ENCODE peak calls at places on chromosomes 16 and 17, in six cellular contexts. One of them, this sample, is unnamed.

GRCh38 chr17:61928101-61928436 is 287 bp upstream of the INTS2 start:
- DNase-seq in COR-L47: no peak
- DNase-seq in astrocyte of the hippocampus: no peak
- DNase-seq in stomach: no peak
- DNase-seq in AG08396: no peak
- DNase-seq in NCI-H2029: no peak
- DNase-seq in this sample: no peak

GRCh38 chr17:69637399-69638165 is 223.1 kb downstream of the MAP2K6 start:
- DNase-seq in AG08396: peak; percentile 61
- DNase-seq in NCI-H2029: no peak
- DNase-seq in COR-L47: no peak
- DNase-seq in astrocyte of the hippocampus: peak; percentile 65
- DNase-seq in stomach: no peak
- DNase-seq in this sample: no peak

GRCh38 chr17:68033636-68034451 is 1.7 kb upstream of the KPNA2 start:
- DNase-seq in stomach: no peak
- DNase-seq in astrocyte of the hippocampus: peak; percentile 88
- DNase-seq in AG08396: peak; percentile 55
- DNase-seq in NCI-H2029: no peak
- DNase-seq in COR-L47: peak; percentile 10
- DNase-seq in this sample: no peak

GRCh38 chr16:3071655-3072054 is 6.2 kb downstream of the IL32 start:
- DNase-seq in AG08396: no peak
- DNase-seq in stomach: no peak
- DNase-seq in NCI-H2029: no peak
- DNase-seq in astrocyte of the hippocampus: no peak
- DNase-seq in COR-L47: no peak
- DNase-seq in this sample: no peak

GRCh38 chr17:67360880-67361279 is 5.5 kb downstream of the PSMD12 start:
- DNase-seq in stomach: no peak
- DNase-seq in NCI-H2029: no peak
- DNase-seq in AG08396: no peak
- DNase-seq in astrocyte of the hippocampus: peak; percentile 22
- DNase-seq in COR-L47: no peak
- DNase-seq in this sample: no peak

GRCh38 chr16:22322741-22323140 is 25.5 kb downstream of the POLR3E start:
- DNase-seq in astrocyte of the hippocampus: no peak
- DNase-seq in COR-L47: no peak
- DNase-seq in AG08396: no peak
- DNase-seq in stomach: no peak
- DNase-seq in NCI-H2029: no peak
- DNase-seq in this sample: no peak

GRCh38 chr16:86991679-86992078 is 325.5 kb downstream of the C16orf95 start:
- DNase-seq in COR-L47: no peak
- DNase-seq in NCI-H2029: no peak
- DNase-seq in AG08396: peak; percentile 66
- DNase-seq in stomach: no peak
- DNase-seq in astrocyte of the hippocampus: peak; percentile 42
- DNase-seq in this sample: no peak

GRCh38 chr16:73058221-73058615 is 10.3 kb upstream of the ZFHX3 start:
- DNase-seq in stomach: peak; percentile 62
- DNase-seq in astrocyte of the hippocampus: peak; percentile 71
- DNase-seq in COR-L47: no peak
- DNase-seq in AG08396: peak; percentile 65
- DNase-seq in NCI-H2029: no peak
- DNase-seq in this sample: peak; percentile 32

GRCh38 chr16:50457979-50458461 is 89.2 kb upstream of the BRD7 start:
- DNase-seq in COR-L47: no peak
- DNase-seq in AG08396: no peak
- DNase-seq in stomach: no peak
- DNase-seq in NCI-H2029: no peak
- DNase-seq in astrocyte of the hippocampus: peak; percentile 35
- DNase-seq in this sample: no peak

GRCh38 chr16:88747588-88748301 is 37.3 kb downstream of the PIEZO1 start:
- DNase-seq in NCI-H2029: peak; percentile 64
- DNase-seq in AG08396: no peak
- DNase-seq in astrocyte of the hippocampus: no peak
- DNase-seq in COR-L47: no peak
- DNase-seq in stomach: peak; percentile 36
- DNase-seq in this sample: no peak

GRCh38 chr17:30969989-30970680 is 704 bp upstream of the RNF135 start:
- DNase-seq in COR-L47: no peak
- DNase-seq in NCI-H2029: no peak
- DNase-seq in stomach: peak; percentile 26
- DNase-seq in AG08396: peak; percentile 41
- DNase-seq in astrocyte of the hippocampus: peak; percentile 60
- DNase-seq in this sample: no peak

GRCh38 chr16:3754304-3754703 is 37.0 kb upstream of the TRAP1 start:
- DNase-seq in stomach: no peak
- DNase-seq in COR-L47: no peak
- DNase-seq in NCI-H2029: no peak
- DNase-seq in AG08396: peak; percentile 42
- DNase-seq in astrocyte of the hippocampus: peak; percentile 25
- DNase-seq in this sample: no peak

GRCh38 chr17:41666336-41666680 is 22.4 kb upstream of the EIF1 start:
- DNase-seq in NCI-H2029: peak; percentile 42
- DNase-seq in stomach: no peak
- DNase-seq in COR-L47: peak; percentile 86
- DNase-seq in astrocyte of the hippocampus: peak; percentile 51
- DNase-seq in AG08396: no peak
- DNase-seq in this sample: peak; percentile 80

GRCh38 chr17:44543213-44543904 is 13.9 kb upstream of the FZD2 start:
- DNase-seq in stomach: no peak
- DNase-seq in NCI-H2029: no peak
- DNase-seq in AG08396: peak; percentile 84
- DNase-seq in COR-L47: no peak
- DNase-seq in astrocyte of the hippocampus: peak; percentile 95
- DNase-seq in this sample: no peak

GRCh38 chr17:62859146-62859545 is 51.0 kb upstream of the MARCHF10 start:
- DNase-seq in stomach: no peak
- DNase-seq in astrocyte of the hippocampus: no peak
- DNase-seq in NCI-H2029: no peak
- DNase-seq in COR-L47: no peak
- DNase-seq in AG08396: no peak
- DNase-seq in this sample: no peak

GRCh38 chr17:79888811-79889634 is 49.8 kb upstream of the CBX4 start:
- DNase-seq in COR-L47: no peak
- DNase-seq in AG08396: no peak
- DNase-seq in astrocyte of the hippocampus: peak; percentile 13
- DNase-seq in stomach: no peak
- DNase-seq in NCI-H2029: no peak
- DNase-seq in this sample: no peak

GRCh38 chr17:39156491-39156890 is 5.1 kb upstream of the PLXDC1 start:
- DNase-seq in stomach: no peak
- DNase-seq in astrocyte of the hippocampus: no peak
- DNase-seq in AG08396: no peak
- DNase-seq in COR-L47: no peak
- DNase-seq in NCI-H2029: no peak
- DNase-seq in this sample: no peak

GRCh38 chr17:28173801-28174200 is 131.3 kb downstream of the NLK start:
- DNase-seq in AG08396: no peak
- DNase-seq in COR-L47: no peak
- DNase-seq in astrocyte of the hippocampus: no peak
- DNase-seq in NCI-H2029: no peak
- DNase-seq in stomach: no peak
- DNase-seq in this sample: no peak

GRCh38 chr17:17345294-17345597 is 42.1 kb downstream of the NT5M start:
- DNase-seq in stomach: peak; percentile 8
- DNase-seq in astrocyte of the hippocampus: no peak
- DNase-seq in NCI-H2029: no peak
- DNase-seq in AG08396: no peak
- DNase-seq in COR-L47: no peak
- DNase-seq in this sample: no peak

GRCh38 chr17:80786470-80786869 is 205.2 kb upstream of the CHMP6 start:
- DNase-seq in astrocyte of the hippocampus: no peak
- DNase-seq in stomach: no peak
- DNase-seq in NCI-H2029: peak; percentile 58
- DNase-seq in AG08396: no peak
- DNase-seq in COR-L47: no peak
- DNase-seq in this sample: no peak

GRCh38 chr17:230371-230770 is 48.9 kb upstream of the DOC2B start:
- DNase-seq in NCI-H2029: no peak
- DNase-seq in stomach: no peak
- DNase-seq in COR-L47: no peak
- DNase-seq in astrocyte of the hippocampus: no peak
- DNase-seq in AG08396: no peak
- DNase-seq in this sample: no peak

GRCh38 chr17:60154616-60155426 is 5.0 kb downstream of the CA4 start:
- DNase-seq in astrocyte of the hippocampus: peak; percentile 92
- DNase-seq in AG08396: peak; percentile 66
- DNase-seq in stomach: peak; percentile 73
- DNase-seq in NCI-H2029: peak; percentile 38
- DNase-seq in COR-L47: no peak
- DNase-seq in this sample: no peak

GRCh38 chr16:70646260-70647241 is at the start of gene IL34:
- DNase-seq in COR-L47: peak; percentile 18
- DNase-seq in astrocyte of the hippocampus: peak; percentile 41
- DNase-seq in NCI-H2029: no peak
- DNase-seq in AG08396: no peak
- DNase-seq in stomach: no peak
- DNase-seq in this sample: peak; percentile 18

GRCh38 chr17:81713004-81713555 is 996 bp downstream of the SLC25A10 start:
- DNase-seq in AG08396: no peak
- DNase-seq in astrocyte of the hippocampus: peak; percentile 40
- DNase-seq in COR-L47: no peak
- DNase-seq in NCI-H2029: no peak
- DNase-seq in stomach: no peak
- DNase-seq in this sample: no peak

GRCh38 chr17:16250635-16251034 is 33.6 kb downstream of the PIGL start:
- DNase-seq in AG08396: peak; percentile 15
- DNase-seq in COR-L47: no peak
- DNase-seq in astrocyte of the hippocampus: no peak
- DNase-seq in NCI-H2029: no peak
- DNase-seq in stomach: no peak
- DNase-seq in this sample: no peak

GRCh38 chr17:32805029-32805976 is 71.6 kb downstream of the MYO1D start:
- DNase-seq in astrocyte of the hippocampus: no peak
- DNase-seq in COR-L47: no peak
- DNase-seq in stomach: no peak
- DNase-seq in AG08396: no peak
- DNase-seq in NCI-H2029: no peak
- DNase-seq in this sample: no peak

GRCh38 chr16:47033176-47033575 is 59.7 kb upstream of the DNAJA2 start:
- DNase-seq in NCI-H2029: no peak
- DNase-seq in COR-L47: no peak
- DNase-seq in astrocyte of the hippocampus: no peak
- DNase-seq in stomach: no peak
- DNase-seq in AG08396: no peak
- DNase-seq in this sample: no peak

GRCh38 chr17:50550661-50551432 is 3.9 kb downstream of the SPATA20 start:
- DNase-seq in stomach: peak; percentile 86
- DNase-seq in NCI-H2029: peak; percentile 14
- DNase-seq in AG08396: peak; percentile 90
- DNase-seq in astrocyte of the hippocampus: peak; percentile 94
- DNase-seq in COR-L47: peak; percentile 57
- DNase-seq in this sample: no peak

GRCh38 chr16:59046335-59046734 is 312.2 kb upstream of the GOT2 start:
- DNase-seq in AG08396: no peak
- DNase-seq in COR-L47: no peak
- DNase-seq in NCI-H2029: no peak
- DNase-seq in stomach: no peak
- DNase-seq in astrocyte of the hippocampus: peak; percentile 46
- DNase-seq in this sample: no peak

GRCh38 chr17:38660097-38661026 is 14.4 kb downstream of the EPOP start:
- DNase-seq in AG08396: no peak
- DNase-seq in stomach: no peak
- DNase-seq in NCI-H2029: peak; percentile 51
- DNase-seq in COR-L47: no peak
- DNase-seq in astrocyte of the hippocampus: no peak
- DNase-seq in this sample: no peak

GRCh38 chr17:14971054-14971453 is 294.1 kb downstream of the PMP22 start:
- DNase-seq in NCI-H2029: no peak
- DNase-seq in COR-L47: no peak
- DNase-seq in AG08396: no peak
- DNase-seq in stomach: no peak
- DNase-seq in astrocyte of the hippocampus: no peak
- DNase-seq in this sample: no peak

GRCh38 chr17:17511971-17512858 is 16.0 kb upstream of the RASD1 start:
- DNase-seq in NCI-H2029: no peak
- DNase-seq in stomach: peak; percentile 52
- DNase-seq in astrocyte of the hippocampus: peak; percentile 99
- DNase-seq in AG08396: peak; percentile 95
- DNase-seq in COR-L47: no peak
- DNase-seq in this sample: no peak

GRCh38 chr17:47719411-47720152 is 13.5 kb upstream of the TBX21 start:
- DNase-seq in COR-L47: no peak
- DNase-seq in astrocyte of the hippocampus: peak; percentile 89
- DNase-seq in NCI-H2029: no peak
- DNase-seq in stomach: no peak
- DNase-seq in AG08396: peak; percentile 76
- DNase-seq in this sample: no peak

GRCh38 chr17:63702223-63702577 is 2.3 kb upstream of the LIMD2 start:
- DNase-seq in stomach: peak; percentile 32
- DNase-seq in astrocyte of the hippocampus: no peak
- DNase-seq in AG08396: no peak
- DNase-seq in COR-L47: peak; percentile 41
- DNase-seq in NCI-H2029: no peak
- DNase-seq in this sample: no peak

GRCh38 chr17:8222380-8222629 is 11.9 kb upstream of the AURKB start:
- DNase-seq in stomach: no peak
- DNase-seq in COR-L47: no peak
- DNase-seq in AG08396: no peak
- DNase-seq in astrocyte of the hippocampus: no peak
- DNase-seq in NCI-H2029: peak; percentile 54
- DNase-seq in this sample: peak; percentile 76

GRCh38 chr17:17783825-17784598 is 52.8 kb downstream of the SREBF1 start:
- DNase-seq in stomach: peak; percentile 61
- DNase-seq in COR-L47: peak; percentile 73
- DNase-seq in AG08396: no peak
- DNase-seq in astrocyte of the hippocampus: peak; percentile 89
- DNase-seq in NCI-H2029: peak; percentile 41
- DNase-seq in this sample: peak; percentile 95